ENCODE peak calls at places on chromosome 14, in eight cellular contexts. T is PC-9, L is HCT116, I is PC-3, U is GM23248, S is hepatocyte, H is SK-N-SH, Z is OCI-LY7. W is an unnamed sample. For H3K9me2 and H3K4me1, the result is how much of the 10 kb centered on the place peaks cover.

GRCh38 chr14:42806909-42807315 is 1200.2 kb downstream of the LRFN5 start:
- DNase-seq in T (no peak), L (no peak), I (peak), U (peak), S (peak), H (no peak), Z (no peak), W (no peak)

GRCh38 chr14:37167151-37168047 is 5.0 kb downstream of the SLC25A21 start:
- DNase-seq in T (no peak), L (no peak), I (no peak), U (no peak), S (no peak), H (no peak), Z (no peak), W (no peak)

GRCh38 chr14:59483360-59483759 is 848 bp downstream of the L3HYPDH start:
- DNase-seq in T (no peak), L (peak), I (peak), U (peak), S (peak), H (no peak), Z (no peak), W (no peak)

GRCh38 chr14:100902792-100903191 is 730 bp downstream of the RTL1 start:
- DNase-seq in T (no peak), L (no peak), I (no peak), U (no peak), S (peak), H (peak), Z (no peak), W (no peak)

GRCh38 chr14:63770187-63770807 is 42.4 kb upstream of the SGPP1 start:
- DNase-seq in T (peak), L (peak), I (peak), U (peak), S (peak), H (peak), Z (peak), W (peak)

GRCh38 chr14:55881577-55882241 is 236.5 kb upstream of the PELI2 start:
- DNase-seq in T (no peak), L (no peak), I (peak), U (peak), S (no peak), H (no peak), Z (no peak), W (no peak)

GRCh38 chr14:81682134-81682533 is 148.5 kb upstream of the SEL1L start:
- DNase-seq in T (no peak), L (no peak), I (no peak), U (no peak), S (no peak), H (no peak), Z (no peak), W (no peak)

GRCh38 chr14:50666772-50667490 is 1.2 kb downstream of the SAV1 start:
- DNase-seq in T (peak), L (no peak), I (peak), U (peak), S (peak), H (peak), Z (peak), W (peak)

GRCh38 chr14:52683985-52684520 is 11.3 kb downstream of the ERO1A start:
- DNase-seq in T (no peak), L (no peak), I (no peak), U (no peak), S (no peak), H (no peak), Z (no peak), W (no peak)

GRCh38 chr14:58077621-58078020 is 74.4 kb downstream of the ARMH4 start:
- DNase-seq in T (no peak), L (no peak), I (no peak), U (peak), S (no peak), H (no peak), Z (no peak), W (no peak)

DNA sequence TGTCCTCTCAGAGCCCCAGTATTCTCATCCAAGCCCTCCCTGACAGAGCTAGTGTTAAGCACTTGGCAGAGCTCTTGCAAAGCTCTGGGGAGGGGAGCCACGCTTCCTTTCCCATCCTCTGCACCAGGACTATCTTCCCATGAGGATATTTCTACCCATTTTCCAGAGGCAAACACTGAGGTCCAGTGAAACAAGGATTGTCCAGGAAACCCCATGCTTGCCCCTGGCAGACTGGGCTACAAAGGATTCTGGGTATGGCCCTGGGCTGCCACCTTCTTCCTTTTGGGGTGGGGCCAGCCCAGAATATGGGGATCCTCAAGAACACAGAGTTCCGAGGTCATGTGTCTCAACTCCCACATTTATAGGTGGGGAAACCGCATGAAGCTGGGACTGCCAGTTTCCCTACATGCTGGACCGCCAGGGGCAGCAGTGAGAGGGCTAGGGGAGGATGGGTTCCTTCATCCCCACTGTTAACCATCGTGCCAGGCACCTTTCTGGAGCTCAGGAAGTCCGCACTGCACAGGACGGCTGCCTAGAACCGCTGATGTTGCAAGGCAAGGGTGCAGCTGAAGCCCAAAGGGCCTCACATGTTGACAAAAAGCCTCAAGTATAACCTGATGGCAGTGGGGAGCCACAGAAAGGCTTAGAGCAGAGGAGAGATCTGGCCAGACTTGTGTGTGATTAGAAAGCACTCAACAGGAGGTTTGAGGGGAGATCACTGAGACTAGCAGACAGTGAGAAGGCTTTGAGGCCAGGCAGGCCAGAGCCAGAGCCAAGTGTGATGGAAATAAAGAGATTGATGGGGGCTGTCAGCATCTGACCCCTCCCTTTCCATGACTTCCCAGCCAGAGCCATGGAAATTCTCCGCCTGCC is 5.5 kb upstream of the CCDC85C start:
- DNase-seq in T (no peak), L (no peak), I (peak), U (no peak), S (no peak), H (no peak), Z (no peak), W (no peak)
- H3K9me2 ChIP-seq in T (under half), L (under half), I (under half), U (under half), S (under half), H (under half), Z (under half), W (under half)

DNA sequence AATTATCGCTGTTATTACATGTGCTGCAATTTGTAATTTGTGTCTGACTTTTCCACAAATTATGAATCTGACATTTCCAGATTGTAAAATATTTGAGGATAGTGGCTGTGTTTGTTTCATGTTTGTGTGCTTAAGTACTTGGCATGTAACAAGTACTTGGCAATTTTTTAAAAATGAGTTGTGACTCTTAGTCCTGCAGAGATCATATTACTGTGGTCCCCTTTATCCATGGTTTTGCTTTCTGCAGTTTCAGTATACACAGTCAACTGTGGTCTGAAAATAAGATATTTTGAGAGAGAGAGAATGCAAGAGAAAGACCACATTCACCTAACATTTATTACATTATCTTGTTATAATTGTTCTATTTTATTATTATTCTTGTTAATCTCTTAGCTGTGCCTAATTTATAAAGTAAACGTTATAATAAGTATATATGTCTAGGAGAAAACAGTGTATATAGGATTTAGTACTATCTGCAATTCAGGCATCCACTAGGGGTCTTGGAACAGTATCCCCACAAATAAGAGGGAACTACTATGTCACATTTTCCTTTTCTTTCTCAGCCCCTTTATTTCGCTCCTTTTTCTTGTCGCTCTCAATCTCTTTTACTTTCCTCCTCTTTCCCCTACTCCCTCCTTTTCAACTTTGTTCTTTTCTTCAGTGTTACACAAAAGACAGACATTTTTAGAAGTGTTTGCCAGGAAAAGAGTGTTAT is 176.1 kb downstream of the FUT8 start:
- DNase-seq in T (no peak), L (no peak), I (peak), U (no peak), S (no peak), H (no peak), Z (no peak), W (peak)
- H3K4me1 ChIP-seq in T (under half), L (under half), I (under half), U (under half), S (under half), H (under half), Z (under half), W (under half)

GRCh38 chr14:98458702-98459101 is 813.3 kb downstream of the BCL11B start:
- DNase-seq in T (no peak), L (no peak), I (no peak), U (no peak), S (no peak), H (no peak), Z (no peak), W (no peak)
- H3K9me2 ChIP-seq in T (under half), L (under half), I (under half), U (under half), S (under half), H (under half), Z (under half), W (under half)

GRCh38 chr14:99551034-99551922 is 52.7 kb downstream of the CCDC85C start:
- DNase-seq in T (no peak), L (no peak), I (no peak), U (no peak), S (no peak), H (no peak), Z (no peak), W (no peak)
- H3K4me1 ChIP-seq in T (under half), L (under half), I (under half), U (under half), S (half or more), H (under half), Z (under half), W (under half)

DNA sequence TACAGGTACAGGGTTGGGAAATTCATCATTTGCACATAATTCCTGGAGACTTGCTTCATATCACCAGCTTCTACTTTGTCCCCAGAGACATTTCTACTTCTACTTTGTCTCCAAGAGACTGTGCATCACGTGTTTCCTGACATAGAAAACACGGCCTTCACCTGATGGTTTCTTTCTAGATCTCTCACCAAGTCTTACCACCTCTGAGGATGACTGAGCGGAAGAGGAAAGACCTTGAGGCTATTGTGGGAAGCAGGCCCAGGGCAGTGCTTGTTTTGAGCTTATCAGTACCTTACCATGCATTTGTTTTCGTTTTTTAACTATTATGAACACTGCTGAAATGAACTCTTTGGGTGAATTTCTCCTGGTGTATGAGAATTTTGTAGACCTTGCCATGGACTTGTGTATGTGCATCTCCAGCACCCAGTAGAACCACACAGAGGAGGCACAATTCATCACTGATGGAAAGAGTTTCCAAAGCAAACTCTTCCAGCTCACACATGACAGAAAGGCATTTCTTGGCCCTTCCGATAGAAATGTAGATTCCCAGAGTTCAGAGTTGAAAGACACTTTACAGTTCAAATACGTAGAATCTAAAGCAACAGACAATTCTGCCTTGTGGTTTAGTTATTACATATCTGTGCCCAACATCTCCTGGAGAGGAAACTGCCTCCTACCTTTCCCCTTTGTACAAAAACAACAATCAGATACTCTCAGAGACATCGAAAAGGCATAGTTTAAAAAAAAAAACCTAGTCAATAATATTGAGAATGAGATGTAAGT is 434.7 kb downstream of the FUT8 start:
- DNase-seq in T (no peak), L (no peak), I (no peak), U (no peak), S (no peak), H (no peak), Z (peak), W (peak)
- H3K9me2 ChIP-seq in T (under half), L (under half), I (under half), U (under half), S (under half), H (under half), Z (under half), W (under half)

GRCh38 chr14:94386085-94387031 is 2.0 kb downstream of the SERPINA1 start:
- DNase-seq in T (no peak), L (no peak), I (no peak), U (no peak), S (no peak), H (no peak), Z (no peak), W (no peak)

GRCh38 chr14:94389731-94390371 is 1.4 kb upstream of the SERPINA1 start:
- DNase-seq in T (no peak), L (no peak), I (no peak), U (no peak), S (no peak), H (no peak), Z (no peak), W (no peak)

GRCh38 chr14:94388896-94389469 is 581 bp upstream of the SERPINA1 start:
- DNase-seq in T (no peak), L (no peak), I (no peak), U (no peak), S (no peak), H (no peak), Z (no peak), W (no peak)

GRCh38 chr14:94387051-94388026 is 1.1 kb downstream of the SERPINA1 start:
- DNase-seq in T (no peak), L (no peak), I (no peak), U (no peak), S (no peak), H (no peak), Z (no peak), W (no peak)

GRCh38 chr14:94388027-94388895 is at the start of gene SERPINA1:
- DNase-seq in T (no peak), L (no peak), I (peak), U (peak), S (peak), H (no peak), Z (no peak), W (no peak)
- H3K4me1 ChIP-seq in T (under half), L (under half), I (under half), U (under half), S (under half), H (under half), Z (under half), W (under half)